ENCODE peak calls at places on chromosomes 2 and 18, in four cellular contexts. One of them, this sample, is unnamed.

GRCh38 chr18:3388980-3389379 is 61.0 kb upstream of the TGIF1 start:
- DNase-seq in HepG2: no peak
- DNase-seq in GM12878: no peak
- DNase-seq in K562: no peak
- DNase-seq in this sample: no peak

GRCh38 chr2:39306626-39307025 is 62.9 kb upstream of the CDKL4 start:
- DNase-seq in GM12878: no peak
- DNase-seq in K562: no peak
- DNase-seq in HepG2: no peak
- DNase-seq in this sample: no peak

GRCh38 chr18:7317804-7318231 is 86.9 kb downstream of the LRRC30 start:
- DNase-seq in GM12878: no peak
- DNase-seq in HepG2: no peak
- DNase-seq in K562: no peak
- DNase-seq in this sample: no peak

GRCh38 chr2:204357175-204357695 is 188.0 kb upstream of the PARD3B start:
- DNase-seq in K562: no peak
- DNase-seq in HepG2: no peak
- DNase-seq in GM12878: no peak
- DNase-seq in this sample: no peak

GRCh38 chr2:68185541-68186164 is 28.0 kb downstream of the PNO1 start:
- DNase-seq in GM12878: peak
- DNase-seq in K562: peak
- DNase-seq in HepG2: peak
- DNase-seq in this sample: peak

GRCh38 chr2:241774419-241775222 is 2.0 kb upstream of the GAL3ST2 start:
- DNase-seq in HepG2: peak
- DNase-seq in GM12878: no peak
- DNase-seq in K562: peak
- DNase-seq in this sample: no peak

GRCh38 chr2:84781942-84782716 is 98.8 kb downstream of the TRABD2A start:
- DNase-seq in GM12878: no peak
- DNase-seq in HepG2: no peak
- DNase-seq in K562: no peak
- DNase-seq in this sample: no peak

GRCh38 chr2:110153416-110153815 is 37.8 kb upstream of the MALL start:
- DNase-seq in HepG2: no peak
- DNase-seq in GM12878: no peak
- DNase-seq in K562: no peak
- DNase-seq in this sample: no peak

GRCh38 chr18:58908006-58908405 is 43.3 kb downstream of the ZNF532 start:
- DNase-seq in K562: no peak
- DNase-seq in GM12878: no peak
- DNase-seq in HepG2: no peak
- DNase-seq in this sample: no peak

GRCh38 chr2:120305296-120305695 is 40.6 kb upstream of the INHBB start:
- DNase-seq in HepG2: peak
- DNase-seq in K562: peak
- DNase-seq in GM12878: no peak
- DNase-seq in this sample: peak

GRCh38 chr2:120253021-120253882 is 600 bp downstream of the RALB start:
- DNase-seq in GM12878: no peak
- DNase-seq in K562: peak
- DNase-seq in HepG2: peak
- DNase-seq in this sample: peak

GRCh38 chr2:217231212-217231611 is 371.3 kb upstream of the TNP1 start:
- DNase-seq in GM12878: no peak
- DNase-seq in K562: no peak
- DNase-seq in HepG2: no peak
- DNase-seq in this sample: no peak

GRCh38 chr2:1704606-1705556 is 39.4 kb downstream of the PXDN start:
- DNase-seq in HepG2: no peak
- DNase-seq in GM12878: no peak
- DNase-seq in K562: no peak
- DNase-seq in this sample: no peak

GRCh38 chr2:184735611-184736010 is 137.3 kb downstream of the ZNF804A start:
- DNase-seq in GM12878: no peak
- DNase-seq in K562: no peak
- DNase-seq in HepG2: no peak
- DNase-seq in this sample: no peak

GRCh38 chr2:96963316-96963715 is 23.1 kb downstream of the FAM178B start:
- DNase-seq in HepG2: no peak
- DNase-seq in K562: no peak
- DNase-seq in GM12878: no peak
- DNase-seq in this sample: no peak

GRCh38 chr2:35337922-35338321 is 1017.7 kb upstream of the CRIM1 start:
- DNase-seq in K562: no peak
- DNase-seq in GM12878: no peak
- DNase-seq in HepG2: no peak
- DNase-seq in this sample: no peak

GRCh38 chr2:39913648-39914456 is 134.8 kb upstream of the THUMPD2 start:
- DNase-seq in HepG2: peak
- DNase-seq in K562: peak
- DNase-seq in GM12878: peak
- DNase-seq in this sample: peak

GRCh38 chr2:231985823-231986261 is 24.3 kb downstream of the DIS3L2 start:
- DNase-seq in HepG2: no peak
- DNase-seq in GM12878: no peak
- DNase-seq in K562: peak
- DNase-seq in this sample: peak

GRCh38 chr2:239830066-239830717 is 194.9 kb downstream of the NDUFA10 start:
- DNase-seq in HepG2: no peak
- DNase-seq in K562: no peak
- DNase-seq in GM12878: no peak
- DNase-seq in this sample: no peak

GRCh38 chr18:72867721-72868665 is at the start of gene NETO1:
- DNase-seq in K562: no peak
- DNase-seq in GM12878: no peak
- DNase-seq in HepG2: no peak
- DNase-seq in this sample: no peak

GRCh38 chr18:23718243-23718720 is 29.0 kb downstream of the LAMA3 start:
- DNase-seq in HepG2: no peak
- DNase-seq in GM12878: no peak
- DNase-seq in K562: peak
- DNase-seq in this sample: no peak

GRCh38 chr2:217954469-217954868 is 48.3 kb downstream of the TNS1 start:
- DNase-seq in GM12878: no peak
- DNase-seq in HepG2: no peak
- DNase-seq in K562: no peak
- DNase-seq in this sample: no peak

GRCh38 chr2:80589070-80589469 is 284.5 kb upstream of the LRRTM1 start:
- DNase-seq in K562: no peak
- DNase-seq in HepG2: no peak
- DNase-seq in GM12878: no peak
- DNase-seq in this sample: no peak

GRCh38 chr2:191382801-191383200 is 137.6 kb downstream of the MYO1B start:
- DNase-seq in HepG2: peak
- DNase-seq in GM12878: no peak
- DNase-seq in K562: no peak
- DNase-seq in this sample: no peak

GRCh38 chr2:63463142-63463541 is 125.1 kb downstream of the WDPCP start:
- DNase-seq in GM12878: no peak
- DNase-seq in HepG2: no peak
- DNase-seq in K562: no peak
- DNase-seq in this sample: no peak

GRCh38 chr2:203890733-203891132 is 23.2 kb downstream of the CTLA4 start:
- DNase-seq in K562: no peak
- DNase-seq in HepG2: no peak
- DNase-seq in GM12878: no peak
- DNase-seq in this sample: no peak

GRCh38 chr2:54947121-54947520 is 103.1 kb downstream of the RTN4 start:
- DNase-seq in K562: no peak
- DNase-seq in GM12878: no peak
- DNase-seq in HepG2: no peak
- DNase-seq in this sample: no peak

GRCh38 chr2:112644155-112644932 is 1.4 kb upstream of the SLC20A1 start:
- DNase-seq in GM12878: no peak
- DNase-seq in K562: no peak
- DNase-seq in HepG2: peak
- DNase-seq in this sample: no peak

GRCh38 chr2:118990757-118991545 is 49.0 kb downstream of the MARCO start:
- DNase-seq in K562: no peak
- DNase-seq in HepG2: no peak
- DNase-seq in GM12878: no peak
- DNase-seq in this sample: no peak

GRCh38 chr2:20137131-20137571 is 85.7 kb upstream of the LAPTM4A start:
- DNase-seq in K562: no peak
- DNase-seq in HepG2: no peak
- DNase-seq in GM12878: no peak
- DNase-seq in this sample: no peak
- TF ChIP-seq FOXK2 in K562: no peak
- TF ChIP-seq FOXK2 in HepG2: no peak
- TF ChIP-seq FOXK2 in GM12878: no peak
- TF ChIP-seq FOXK2 in this sample: no peak

GRCh38 chr18:79973517-79973916 is 9.1 kb downstream of the HSBP1L1 start:
- DNase-seq in GM12878: no peak
- DNase-seq in K562: no peak
- DNase-seq in HepG2: no peak
- DNase-seq in this sample: no peak
- TF ChIP-seq FOXK2 in GM12878: no peak
- TF ChIP-seq FOXK2 in K562: no peak
- TF ChIP-seq FOXK2 in HepG2: no peak
- TF ChIP-seq FOXK2 in this sample: no peak

GRCh38 chr2:23285076-23285795 is 99.7 kb upstream of the KLHL29 start:
- DNase-seq in HepG2: no peak
- DNase-seq in GM12878: no peak
- DNase-seq in K562: no peak
- DNase-seq in this sample: no peak

GRCh38 chr2:23287250-23287704 is 97.7 kb upstream of the KLHL29 start:
- DNase-seq in GM12878: no peak
- DNase-seq in K562: no peak
- DNase-seq in HepG2: no peak
- DNase-seq in this sample: no peak

GRCh38 chr2:23283653-23284052 is 101.3 kb upstream of the KLHL29 start:
- DNase-seq in K562: no peak
- DNase-seq in HepG2: no peak
- DNase-seq in GM12878: no peak
- DNase-seq in this sample: no peak

GRCh38 chr2:23286765-23287155 is 98.2 kb upstream of the KLHL29 start:
- DNase-seq in HepG2: no peak
- DNase-seq in K562: no peak
- DNase-seq in GM12878: no peak
- DNase-seq in this sample: no peak

DNA sequence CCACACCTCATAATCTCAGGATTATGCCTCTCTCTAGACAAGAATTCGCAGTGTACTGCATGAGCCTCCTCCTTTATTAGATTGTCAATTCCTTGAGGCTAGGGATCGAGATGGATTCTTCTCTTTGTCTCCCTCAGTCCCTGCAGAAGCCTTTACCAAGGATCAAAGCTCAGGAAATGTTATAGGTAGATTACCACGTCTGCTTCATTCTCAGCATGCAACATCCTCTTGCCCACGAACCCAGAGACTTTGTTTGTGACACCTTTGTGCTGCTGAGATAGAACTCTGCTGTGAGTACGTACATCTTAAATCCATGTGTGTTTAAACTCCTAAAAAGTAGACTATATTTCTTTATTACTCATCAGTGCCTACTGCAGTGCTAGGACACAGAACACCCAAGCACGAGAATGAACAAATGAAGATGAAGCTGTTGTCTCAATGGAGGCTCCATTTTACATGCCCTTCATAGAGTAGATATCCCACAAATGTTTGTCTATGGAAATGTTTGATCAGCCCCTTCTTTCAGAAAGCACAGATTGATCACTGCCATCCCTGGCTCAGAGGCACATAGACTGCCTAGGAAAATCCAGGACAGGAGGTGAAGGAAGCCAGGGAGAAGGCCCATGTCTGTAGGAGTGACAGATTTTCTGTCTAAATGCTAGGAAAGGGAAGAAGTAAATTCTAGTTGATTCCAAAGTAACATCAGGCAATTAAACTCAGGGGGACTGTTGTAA is 98.8 kb upstream of the KLHL29 start:
- DNase-seq in HepG2: no peak
- DNase-seq in K562: no peak
- DNase-seq in GM12878: no peak
- DNase-seq in this sample: no peak
- TF ChIP-seq FOXK2 in HepG2: no peak
- TF ChIP-seq FOXK2 in K562: no peak
- TF ChIP-seq FOXK2 in GM12878: no peak
- TF ChIP-seq FOXK2 in this sample: no peak

GRCh38 chr18:28063181-28063790 is 113.6 kb downstream of the CDH2 start:
- DNase-seq in GM12878: no peak
- DNase-seq in HepG2: no peak
- DNase-seq in K562: no peak
- DNase-seq in this sample: no peak
- TF ChIP-seq FOXK2 in GM12878: no peak
- TF ChIP-seq FOXK2 in HepG2: no peak
- TF ChIP-seq FOXK2 in K562: no peak
- TF ChIP-seq FOXK2 in this sample: no peak

DNA sequence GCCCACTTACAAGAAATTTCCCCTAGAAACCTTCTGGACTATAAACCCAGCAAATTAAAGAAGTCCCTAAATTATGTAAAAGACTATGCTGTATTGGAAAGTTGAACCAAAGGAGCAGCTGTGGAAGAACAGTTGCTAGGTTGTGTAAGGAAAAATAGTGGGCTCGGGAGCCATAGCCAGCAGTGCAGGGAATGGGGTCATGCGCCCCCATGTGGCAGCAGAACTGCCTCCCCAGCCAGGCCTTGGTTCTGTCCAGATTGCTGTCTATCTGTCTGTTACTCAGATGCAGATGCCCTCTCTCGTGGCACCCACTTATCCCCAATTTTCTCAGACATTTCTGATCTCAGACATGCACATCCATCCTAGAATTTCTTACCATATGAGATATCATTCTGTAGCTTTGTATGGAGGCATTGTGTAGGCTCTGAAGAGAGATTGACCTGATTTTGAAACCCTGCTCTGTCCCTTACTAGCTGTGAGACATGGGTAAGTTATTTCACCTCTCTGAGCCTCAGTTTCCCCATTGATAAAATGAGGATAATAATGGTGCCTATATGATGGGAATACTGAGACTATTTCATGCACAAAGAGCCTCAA is 258.3 kb downstream of the SS18 start:
- DNase-seq in K562: peak
- DNase-seq in GM12878: no peak
- DNase-seq in HepG2: peak
- DNase-seq in this sample: peak
- TF ChIP-seq FOXK2 in K562: no peak
- TF ChIP-seq FOXK2 in GM12878: no peak
- TF ChIP-seq FOXK2 in HepG2: no peak
- TF ChIP-seq FOXK2 in this sample: no peak

GRCh38 chr2:223930002-223930976 is 14.8 kb downstream of the WDFY1 start:
- DNase-seq in HepG2: peak
- DNase-seq in GM12878: no peak
- DNase-seq in K562: no peak
- DNase-seq in this sample: peak
- TF ChIP-seq FOXK2 in HepG2: peak
- TF ChIP-seq FOXK2 in GM12878: no peak
- TF ChIP-seq FOXK2 in K562: no peak
- TF ChIP-seq FOXK2 in this sample: no peak